ENCODE peak calls at places on chromosome 10, in ten cellular contexts. N, M, Z, Y, B, O, U, F, J and W are unnamed samples. For H3K4me1, the result is how much of the 10 kb centered on the place peaks cover.

GRCh38 chr10:97915346-97915745 is 65.7 kb downstream of the GOLGA7B start:
- DNase-seq in N (no peak), M (no peak), Z (no peak), Y (no peak), B (no peak), O (no peak), U (no peak), F (no peak), J (no peak), W (no peak)

GRCh38 chr10:78804356-78805032 is 264.3 kb upstream of the ZMIZ1 start:
- DNase-seq in N (peak), M (no peak), Z (no peak), Y (peak), B (no peak), O (peak), U (no peak), F (no peak), J (no peak), W (no peak)

GRCh38 chr10:79005126-79005820 is 63.5 kb upstream of the ZMIZ1 start:
- DNase-seq in N (no peak), M (no peak), Z (no peak), Y (no peak), B (no peak), O (no peak), U (no peak), F (no peak), J (no peak), W (no peak)

GRCh38 chr10:44478040-44478439 is 93.1 kb upstream of the CXCL12 start:
- DNase-seq in N (no peak), M (no peak), Z (no peak), Y (no peak), B (no peak), O (no peak), U (no peak), F (no peak), J (no peak), W (no peak)

GRCh38 chr10:5538446-5538845 is 13.7 kb downstream of the CALML3 start:
- DNase-seq in N (peak), M (no peak), Z (peak), Y (no peak), B (no peak), O (no peak), U (peak), F (no peak), J (peak), W (no peak)

GRCh38 chr10:58087896-58088295 is 179.8 kb downstream of the IPMK start:
- DNase-seq in N (no peak), M (no peak), Z (no peak), Y (no peak), B (no peak), O (no peak), U (no peak), F (no peak), J (no peak), W (no peak)

GRCh38 chr10:22252286-22252800 is 34.5 kb upstream of the EBLN1 start:
- DNase-seq in N (peak), M (peak), Z (peak), Y (peak), B (peak), O (peak), U (peak), F (no peak), J (peak), W (peak)

GRCh38 chr10:45509491-45509890 is 135.5 kb downstream of the ALOX5 start:
- DNase-seq in N (no peak), M (no peak), Z (no peak), Y (no peak), B (no peak), O (no peak), U (no peak), F (peak), J (no peak), W (no peak)

GRCh38 chr10:69497611-69498390 is 46.5 kb downstream of the TSPAN15 start:
- DNase-seq in N (no peak), M (peak), Z (peak), Y (no peak), B (no peak), O (no peak), U (no peak), F (no peak), J (peak), W (no peak)

GRCh38 chr10:90130321-90131086 is 429.1 kb downstream of the KIF20B start:
- DNase-seq in N (no peak), M (no peak), Z (no peak), Y (no peak), B (no peak), O (no peak), U (no peak), F (no peak), J (no peak), W (no peak)

GRCh38 chr10:32348297-32349198 is 1.6 kb upstream of the EPC1 start:
- DNase-seq in N (no peak), M (no peak), Z (no peak), Y (no peak), B (no peak), O (no peak), U (no peak), F (no peak), J (no peak), W (no peak)

GRCh38 chr10:33209777-33210176 is 124.7 kb downstream of the NRP1 start:
- DNase-seq in N (no peak), M (no peak), Z (no peak), Y (no peak), B (no peak), O (no peak), U (no peak), F (peak), J (no peak), W (no peak)

GRCh38 chr10:78544447-78545085 is 510.9 kb downstream of the RPS24 start:
- DNase-seq in N (no peak), M (no peak), Z (peak), Y (no peak), B (no peak), O (no peak), U (no peak), F (no peak), J (no peak), W (no peak)

GRCh38 chr10:103789141-103789540 is 66.2 kb downstream of the SH3PXD2A start:
- DNase-seq in N (no peak), M (no peak), Z (no peak), Y (no peak), B (no peak), O (no peak), U (no peak), F (no peak), J (no peak), W (no peak)

GRCh38 chr10:49280001-49280408 is 19.0 kb upstream of the C10orf71 start:
- DNase-seq in N (no peak), M (no peak), Z (no peak), Y (no peak), B (no peak), O (no peak), U (no peak), F (peak), J (no peak), W (no peak)

GRCh38 chr10:17387861-17388503 is 66.4 kb downstream of the ST8SIA6 start:
- DNase-seq in N (no peak), M (no peak), Z (no peak), Y (peak), B (peak), O (no peak), U (peak), F (peak), J (no peak), W (no peak)

GRCh38 chr10:98748298-98748697 is 301.6 kb upstream of the HPS1 start:
- DNase-seq in N (no peak), M (no peak), Z (no peak), Y (peak), B (no peak), O (no peak), U (no peak), F (peak), J (no peak), W (no peak)

GRCh38 chr10:113982296-113982695 is 61.4 kb upstream of the ADRB1 start:
- DNase-seq in N (no peak), M (no peak), Z (no peak), Y (no peak), B (no peak), O (no peak), U (no peak), F (no peak), J (no peak), W (no peak)

GRCh38 chr10:759898-760477 is 70.5 kb upstream of the DIP2C start:
- DNase-seq in N (no peak), M (no peak), Z (no peak), Y (no peak), B (no peak), O (no peak), U (no peak), F (no peak), J (peak), W (no peak)

GRCh38 chr10:3363316-3364070 is 190.9 kb upstream of the PITRM1 start:
- DNase-seq in N (no peak), M (no peak), Z (no peak), Y (no peak), B (no peak), O (no peak), U (no peak), F (no peak), J (no peak), W (no peak)

GRCh38 chr10:16904619-16905018 is 87.4 kb upstream of the RSU1 start:
- DNase-seq in N (no peak), M (no peak), Z (no peak), Y (no peak), B (no peak), O (peak), U (no peak), F (no peak), J (no peak), W (no peak)

GRCh38 chr10:5895804-5896203 is 5.8 kb downstream of the FBH1 start:
- DNase-seq in N (no peak), M (no peak), Z (no peak), Y (no peak), B (no peak), O (no peak), U (no peak), F (no peak), J (no peak), W (no peak)

GRCh38 chr10:119087271-119087897 is 6.8 kb upstream of the EIF3A start:
- DNase-seq in N (no peak), M (no peak), Z (no peak), Y (no peak), B (no peak), O (no peak), U (no peak), F (no peak), J (no peak), W (no peak)

GRCh38 chr10:103917326-103918052 is 495 bp downstream of the STN1 start:
- DNase-seq in N (peak), M (peak), Z (peak), Y (no peak), B (peak), O (peak), U (peak), F (no peak), J (no peak), W (peak)

GRCh38 chr10:45418859-45419672 is 45.0 kb downstream of the ALOX5 start:
- DNase-seq in N (peak), M (peak), Z (peak), Y (peak), B (peak), O (peak), U (peak), F (no peak), J (peak), W (peak)

GRCh38 chr10:124237282-124237975 is 144.0 kb upstream of the CHST15 start:
- DNase-seq in N (no peak), M (no peak), Z (no peak), Y (no peak), B (no peak), O (no peak), U (no peak), F (no peak), J (no peak), W (no peak)

GRCh38 chr10:68230268-68230667 is 1.6 kb downstream of the ATOH7 start:
- DNase-seq in N (no peak), M (no peak), Z (no peak), Y (no peak), B (no peak), O (no peak), U (no peak), F (no peak), J (no peak), W (no peak)

GRCh38 chr10:110625951-110626855 is 17.9 kb upstream of the RBM20 start:
- DNase-seq in N (no peak), M (no peak), Z (peak), Y (no peak), B (no peak), O (no peak), U (no peak), F (no peak), J (no peak), W (no peak)

GRCh38 chr10:50635286-50635685 is 11.5 kb upstream of the SGMS1 start:
- DNase-seq in N (no peak), M (no peak), Z (no peak), Y (no peak), B (no peak), O (no peak), U (no peak), F (peak), J (no peak), W (no peak)

GRCh38 chr10:61786728-61787127 is 114.8 kb upstream of the ARID5B start:
- DNase-seq in N (no peak), M (no peak), Z (no peak), Y (peak), B (no peak), O (no peak), U (no peak), F (peak), J (no peak), W (no peak)

GRCh38 chr10:21519327-21519933 is 6.1 kb downstream of the SKIDA1 start:
- DNase-seq in N (no peak), M (no peak), Z (no peak), Y (no peak), B (no peak), O (no peak), U (no peak), F (no peak), J (no peak), W (no peak)

GRCh38 chr10:31075434-31075833 is 43.8 kb upstream of the ZNF438 start:
- DNase-seq in N (no peak), M (no peak), Z (no peak), Y (no peak), B (no peak), O (no peak), U (no peak), F (peak), J (no peak), W (no peak)

GRCh38 chr10:91590904-91591791 is 41.7 kb downstream of the PPP1R3C start:
- DNase-seq in N (no peak), M (peak), Z (peak), Y (no peak), B (peak), O (peak), U (no peak), F (peak), J (no peak), W (no peak)

GRCh38 chr10:123043409-123043925 is 34.7 kb downstream of the ACADSB start:
- DNase-seq in N (no peak), M (no peak), Z (peak), Y (peak), B (no peak), O (peak), U (no peak), F (peak), J (no peak), W (no peak)

GRCh38 chr10:59991661-59992060 is 85.3 kb upstream of the CCDC6 start:
- DNase-seq in N (peak), M (peak), Z (peak), Y (peak), B (peak), O (no peak), U (peak), F (peak), J (no peak), W (no peak)

GRCh38 chr10:6009159-6009558 is 31.8 kb upstream of the IL15RA start:
- DNase-seq in N (no peak), M (no peak), Z (no peak), Y (no peak), B (no peak), O (no peak), U (no peak), F (no peak), J (no peak), W (no peak)

GRCh38 chr10:44977287-44978212 is 1.1 kb downstream of the DEPP1 start:
- DNase-seq in N (peak), M (peak), Z (no peak), Y (no peak), B (no peak), O (no peak), U (no peak), F (no peak), J (peak), W (no peak)

DNA sequence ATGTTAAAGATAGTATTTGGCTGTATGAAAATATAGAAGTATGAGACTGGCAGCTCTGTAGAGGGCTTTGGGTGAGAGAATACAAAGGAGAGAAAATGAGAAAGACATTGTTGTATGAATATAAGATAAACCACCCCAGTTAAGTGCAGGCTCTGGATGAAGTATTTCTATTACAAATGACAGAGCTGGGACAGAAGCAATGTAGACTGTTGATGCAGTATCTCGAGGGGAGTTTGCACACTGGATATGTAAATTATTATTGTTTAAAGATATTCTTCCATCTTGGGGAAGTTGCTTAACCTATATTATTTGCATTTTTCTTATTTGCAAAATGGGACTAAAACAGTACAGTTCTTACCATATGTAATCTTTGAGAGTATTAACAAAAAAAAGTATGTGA is 31.5 kb downstream of the ENTPD1 start:
- DNase-seq in N (no peak), M (no peak), Z (no peak), Y (no peak), B (no peak), O (no peak), U (no peak), F (no peak), J (no peak), W (no peak)
- H3K4me1 ChIP-seq in N (half or more), M (under half), Z (under half), Y (under half), B (under half), O (under half), U (under half), F (under half), J (under half), W (under half)

GRCh38 chr10:63722537-63722936 is 201.3 kb downstream of the REEP3 start:
- DNase-seq in N (peak), M (peak), Z (no peak), Y (peak), B (no peak), O (no peak), U (peak), F (peak), J (no peak), W (peak)

GRCh38 chr10:63726883-63727282 is 205.7 kb downstream of the REEP3 start:
- DNase-seq in N (no peak), M (no peak), Z (no peak), Y (no peak), B (no peak), O (no peak), U (no peak), F (no peak), J (no peak), W (no peak)

GRCh38 chr10:63723320-63723719 is 202.1 kb downstream of the REEP3 start:
- DNase-seq in N (no peak), M (no peak), Z (no peak), Y (no peak), B (no peak), O (no peak), U (no peak), F (no peak), J (no peak), W (no peak)

GRCh38 chr10:63723741-63724140 is 202.5 kb downstream of the REEP3 start:
- DNase-seq in N (no peak), M (no peak), Z (no peak), Y (no peak), B (no peak), O (no peak), U (no peak), F (no peak), J (no peak), W (no peak)

GRCh38 chr10:63724922-63725321 is 203.7 kb downstream of the REEP3 start:
- DNase-seq in N (no peak), M (no peak), Z (no peak), Y (no peak), B (no peak), O (no peak), U (no peak), F (peak), J (no peak), W (no peak)
- TF ChIP-seq CTCF in N (no peak), M (no peak), Z (no peak), Y (no peak), B (no peak), O (no peak), U (no peak), F (peak), J (no peak), W (no peak)

GRCh38 chr10:14584643-14585042 is 190.1 kb downstream of the FAM107B start:
- DNase-seq in N (no peak), M (no peak), Z (no peak), Y (no peak), B (no peak), O (no peak), U (no peak), F (no peak), J (no peak), W (no peak)
- H3K27ac ChIP-seq in N (no peak), M (no peak), Z (no peak), Y (no peak), B (peak), O (no peak), U (no peak), F (no peak), J (no peak), W (no peak)

GRCh38 chr10:132551808-132552130 is 14.2 kb downstream of the INPP5A start:
- DNase-seq in N (no peak), M (no peak), Z (no peak), Y (no peak), B (no peak), O (no peak), U (no peak), F (no peak), J (no peak), W (no peak)
- H3K4me1 ChIP-seq in N (half or more), M (under half), Z (under half), Y (under half), B (under half), O (half or more), U (under half), F (under half), J (under half), W (under half)

GRCh38 chr10:73219384-73219783 is 27.7 kb downstream of the DNAJC9 start:
- DNase-seq in N (no peak), M (no peak), Z (no peak), Y (no peak), B (no peak), O (no peak), U (no peak), F (no peak), J (no peak), W (no peak)

GRCh38 chr10:73220989-73221388 is 26.1 kb downstream of the DNAJC9 start:
- DNase-seq in N (no peak), M (no peak), Z (no peak), Y (no peak), B (no peak), O (no peak), U (no peak), F (no peak), J (no peak), W (no peak)

GRCh38 chr10:73217628-73218027 is 29.4 kb downstream of the DNAJC9 start:
- DNase-seq in N (no peak), M (no peak), Z (no peak), Y (no peak), B (no peak), O (no peak), U (no peak), F (no peak), J (no peak), W (no peak)

GRCh38 chr10:73215749-73216148 is 31.3 kb downstream of the DNAJC9 start:
- DNase-seq in N (no peak), M (no peak), Z (no peak), Y (no peak), B (no peak), O (no peak), U (no peak), F (no peak), J (no peak), W (no peak)

DNA sequence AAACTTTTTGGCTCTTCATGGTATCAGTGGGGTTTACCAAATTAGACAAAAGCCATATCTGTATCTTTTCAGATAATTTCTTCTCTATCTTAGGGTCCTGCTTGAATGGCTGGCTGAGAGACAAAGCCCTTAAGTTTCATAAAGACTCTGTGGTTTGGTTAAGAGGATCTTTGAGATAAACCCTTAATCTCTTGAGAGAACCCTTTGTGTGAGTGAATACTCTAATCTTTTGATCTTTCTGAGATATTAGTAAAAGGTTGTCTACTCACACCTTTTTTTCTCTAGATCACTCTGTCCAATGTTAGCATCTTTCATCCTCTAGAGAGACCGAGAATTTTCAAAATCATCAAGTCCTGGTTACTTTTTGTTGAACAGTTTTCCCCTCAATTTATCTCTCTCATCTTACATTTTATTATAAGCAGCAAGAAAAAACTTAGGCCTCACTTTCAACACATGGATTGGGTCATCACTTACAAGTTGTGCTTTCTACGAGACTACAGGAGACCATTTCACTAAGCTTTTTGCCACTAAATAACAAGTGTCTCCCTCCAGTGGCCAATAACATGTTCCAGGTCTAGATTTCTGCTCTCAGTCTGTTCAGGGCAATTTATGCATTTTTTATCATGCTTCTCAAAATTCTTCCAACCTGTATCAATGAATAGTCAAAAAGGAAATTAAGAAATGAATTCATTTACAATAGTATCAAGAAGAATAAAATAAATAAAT is 28.4 kb downstream of the DNAJC9 start:
- DNase-seq in N (no peak), M (no peak), Z (no peak), Y (no peak), B (no peak), O (no peak), U (no peak), F (peak), J (no peak), W (no peak)
- TF ChIP-seq CTCF in N (no peak), M (no peak), Z (no peak), Y (no peak), B (no peak), O (no peak), U (no peak), F (peak), J (no peak), W (no peak)

GRCh38 chr10:86725980-86726976 is 30.1 kb upstream of the BMPR1A start:
- DNase-seq in N (no peak), M (no peak), Z (no peak), Y (no peak), B (no peak), O (no peak), U (no peak), F (no peak), J (no peak), W (no peak)
- H3K27ac ChIP-seq in N (peak), M (no peak), Z (no peak), Y (no peak), B (no peak), O (peak), U (no peak), F (no peak), J (no peak), W (peak)